ENCODE peak calls at places on chromosome 7, in six cellular contexts. One of them, this sample, is unnamed.

GRCh38 chr7:25456467-25457171 is 228.3 kb upstream of the NPVF start:
- DNase-seq in gastrocnemius medialis: peak; percentile 15
- DNase-seq in hepatocyte: no peak
- DNase-seq in small intestine: peak; percentile 14
- DNase-seq in uterus: peak; percentile 72
- DNase-seq in RWPE2: no peak
- DNase-seq in this sample: peak; percentile 61

GRCh38 chr7:134992626-134993179 is 6.4 kb downstream of the AGBL3 start:
- DNase-seq in uterus: peak; percentile 28
- DNase-seq in hepatocyte: peak; percentile 14
- DNase-seq in gastrocnemius medialis: no peak
- DNase-seq in small intestine: no peak
- DNase-seq in RWPE2: no peak
- DNase-seq in this sample: no peak

GRCh38 chr7:17599733-17600685 is 301.6 kb downstream of the AHR start:
- DNase-seq in small intestine: no peak
- DNase-seq in uterus: no peak
- DNase-seq in RWPE2: no peak
- DNase-seq in gastrocnemius medialis: no peak
- DNase-seq in hepatocyte: no peak
- DNase-seq in this sample: no peak

GRCh38 chr7:131008840-131009651 is 275.0 kb upstream of the KLF14 start:
- DNase-seq in gastrocnemius medialis: no peak
- DNase-seq in hepatocyte: no peak
- DNase-seq in uterus: no peak
- DNase-seq in small intestine: no peak
- DNase-seq in RWPE2: no peak
- DNase-seq in this sample: no peak

GRCh38 chr7:49812534-49812933 is 39.1 kb downstream of the VWC2 start:
- DNase-seq in uterus: no peak
- DNase-seq in gastrocnemius medialis: no peak
- DNase-seq in small intestine: no peak
- DNase-seq in hepatocyte: no peak
- DNase-seq in RWPE2: no peak
- DNase-seq in this sample: no peak

GRCh38 chr7:12025246-12025645 is 185.8 kb upstream of the TMEM106B start:
- DNase-seq in RWPE2: no peak
- DNase-seq in uterus: no peak
- DNase-seq in gastrocnemius medialis: no peak
- DNase-seq in small intestine: no peak
- DNase-seq in hepatocyte: no peak
- DNase-seq in this sample: no peak

GRCh38 chr7:116522247-116522646 is 2.6 kb upstream of the CAV1 start:
- DNase-seq in RWPE2: no peak
- DNase-seq in uterus: no peak
- DNase-seq in gastrocnemius medialis: no peak
- DNase-seq in hepatocyte: no peak
- DNase-seq in small intestine: no peak
- DNase-seq in this sample: no peak

GRCh38 chr7:17405786-17406185 is 107.3 kb downstream of the AHR start:
- DNase-seq in RWPE2: no peak
- DNase-seq in hepatocyte: peak; percentile 13
- DNase-seq in gastrocnemius medialis: no peak
- DNase-seq in small intestine: no peak
- DNase-seq in uterus: no peak
- DNase-seq in this sample: no peak

GRCh38 chr7:40826419-40827216 is 691.8 kb downstream of the SUGCT start:
- DNase-seq in gastrocnemius medialis: no peak
- DNase-seq in RWPE2: no peak
- DNase-seq in small intestine: no peak
- DNase-seq in hepatocyte: no peak
- DNase-seq in uterus: no peak
- DNase-seq in this sample: no peak

GRCh38 chr7:134362587-134363483 is 46.1 kb upstream of the SLC35B4 start:
- DNase-seq in RWPE2: no peak
- DNase-seq in gastrocnemius medialis: no peak
- DNase-seq in uterus: no peak
- DNase-seq in hepatocyte: no peak
- DNase-seq in small intestine: no peak
- DNase-seq in this sample: no peak

GRCh38 chr7:131424219-131424822 is 96.6 kb downstream of the MKLN1 start:
- DNase-seq in gastrocnemius medialis: no peak
- DNase-seq in hepatocyte: peak; percentile 32
- DNase-seq in uterus: no peak
- DNase-seq in RWPE2: no peak
- DNase-seq in small intestine: peak; percentile 45
- DNase-seq in this sample: no peak

GRCh38 chr7:4791738-4792536 is 16.5 kb downstream of the AP5Z1 start:
- DNase-seq in RWPE2: no peak
- DNase-seq in uterus: peak; percentile 79
- DNase-seq in small intestine: peak; percentile 54
- DNase-seq in gastrocnemius medialis: peak; percentile 75
- DNase-seq in hepatocyte: peak; percentile 50
- DNase-seq in this sample: no peak

GRCh38 chr7:149854611-149855367 is 16.6 kb downstream of the ZNF862 start:
- DNase-seq in RWPE2: no peak
- DNase-seq in hepatocyte: peak; percentile 84
- DNase-seq in gastrocnemius medialis: no peak
- DNase-seq in small intestine: peak; percentile 74
- DNase-seq in uterus: peak; percentile 46
- DNase-seq in this sample: peak; percentile 70

GRCh38 chr7:122535086-122535485 is 163.8 kb downstream of the RNF133 start:
- DNase-seq in uterus: no peak
- DNase-seq in small intestine: no peak
- DNase-seq in gastrocnemius medialis: no peak
- DNase-seq in RWPE2: no peak
- DNase-seq in hepatocyte: no peak
- DNase-seq in this sample: no peak

GRCh38 chr7:48786951-48787350 is 137.4 kb upstream of the CDC14C start:
- DNase-seq in small intestine: no peak
- DNase-seq in hepatocyte: no peak
- DNase-seq in uterus: no peak
- DNase-seq in RWPE2: no peak
- DNase-seq in gastrocnemius medialis: no peak
- DNase-seq in this sample: no peak

GRCh38 chr7:40621592-40621998 is 486.8 kb downstream of the SUGCT start:
- DNase-seq in RWPE2: no peak
- DNase-seq in hepatocyte: no peak
- DNase-seq in uterus: no peak
- DNase-seq in small intestine: no peak
- DNase-seq in gastrocnemius medialis: no peak
- DNase-seq in this sample: no peak

GRCh38 chr7:123770378-123770777 is 21.6 kb upstream of the WASL start:
- DNase-seq in hepatocyte: no peak
- DNase-seq in uterus: no peak
- DNase-seq in gastrocnemius medialis: no peak
- DNase-seq in RWPE2: peak; percentile 76
- DNase-seq in small intestine: no peak
- DNase-seq in this sample: no peak

GRCh38 chr7:118311121-118311803 is 86.8 kb downstream of the ANKRD7 start:
- DNase-seq in RWPE2: no peak
- DNase-seq in gastrocnemius medialis: no peak
- DNase-seq in small intestine: no peak
- DNase-seq in hepatocyte: no peak
- DNase-seq in uterus: no peak
- DNase-seq in this sample: no peak

GRCh38 chr7:123979876-123980275 is 53.0 kb downstream of the TMEM229A start:
- DNase-seq in RWPE2: no peak
- DNase-seq in gastrocnemius medialis: no peak
- DNase-seq in uterus: no peak
- DNase-seq in small intestine: peak; percentile 6
- DNase-seq in hepatocyte: peak; percentile 10
- DNase-seq in this sample: no peak

GRCh38 chr7:133773601-133774000 is 353.5 kb upstream of the LRGUK start:
- DNase-seq in RWPE2: no peak
- DNase-seq in hepatocyte: no peak
- DNase-seq in small intestine: no peak
- DNase-seq in uterus: no peak
- DNase-seq in gastrocnemius medialis: no peak
- DNase-seq in this sample: no peak

GRCh38 chr7:12110425-12110824 is 100.7 kb upstream of the TMEM106B start:
- DNase-seq in gastrocnemius medialis: no peak
- DNase-seq in RWPE2: no peak
- DNase-seq in small intestine: no peak
- DNase-seq in hepatocyte: no peak
- DNase-seq in uterus: no peak
- DNase-seq in this sample: no peak

GRCh38 chr7:140142031-140142430 is 34.8 kb downstream of the KDM7A start:
- DNase-seq in small intestine: peak; percentile 65
- DNase-seq in uterus: no peak
- DNase-seq in hepatocyte: no peak
- DNase-seq in RWPE2: no peak
- DNase-seq in gastrocnemius medialis: no peak
- DNase-seq in this sample: no peak

GRCh38 chr7:91720255-91720937 is 160.1 kb downstream of the MTERF1 start:
- DNase-seq in small intestine: no peak
- DNase-seq in RWPE2: no peak
- DNase-seq in hepatocyte: no peak
- DNase-seq in gastrocnemius medialis: no peak
- DNase-seq in uterus: no peak
- DNase-seq in this sample: no peak

DNA sequence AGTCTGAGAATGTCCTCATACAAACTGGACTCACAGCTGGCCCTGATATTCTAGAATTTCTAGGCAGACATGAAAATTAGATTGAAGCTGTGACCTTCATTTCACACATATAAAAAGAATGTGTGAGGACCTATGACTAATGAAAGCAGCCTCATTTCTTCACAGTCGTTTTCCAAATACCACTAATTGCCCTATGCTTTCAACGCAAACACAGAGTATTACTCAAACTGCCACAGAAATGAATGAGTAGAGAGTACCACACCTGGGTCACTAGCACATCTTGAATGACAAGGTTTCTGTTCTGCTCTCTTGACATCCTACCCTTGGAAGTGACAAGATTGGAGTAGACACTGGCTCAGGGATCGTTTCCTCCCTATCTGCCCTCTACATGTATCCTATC is 142.4 kb downstream of the C1GALT1 start:
- DNase-seq in small intestine: no peak
- DNase-seq in uterus: no peak
- DNase-seq in hepatocyte: no peak
- DNase-seq in RWPE2: no peak
- DNase-seq in gastrocnemius medialis: no peak
- DNase-seq in this sample: no peak
- H3K4me3 ChIP-seq in small intestine: no peak overlapping the region
- H3K4me3 ChIP-seq in uterus: no peak overlapping the region
- H3K4me3 ChIP-seq in hepatocyte: no peak overlapping the region
- H3K4me3 ChIP-seq in RWPE2: no peak overlapping the region
- H3K4me3 ChIP-seq in gastrocnemius medialis: no peak overlapping the region
- H3K4me3 ChIP-seq in this sample: no peak overlapping the region

DNA sequence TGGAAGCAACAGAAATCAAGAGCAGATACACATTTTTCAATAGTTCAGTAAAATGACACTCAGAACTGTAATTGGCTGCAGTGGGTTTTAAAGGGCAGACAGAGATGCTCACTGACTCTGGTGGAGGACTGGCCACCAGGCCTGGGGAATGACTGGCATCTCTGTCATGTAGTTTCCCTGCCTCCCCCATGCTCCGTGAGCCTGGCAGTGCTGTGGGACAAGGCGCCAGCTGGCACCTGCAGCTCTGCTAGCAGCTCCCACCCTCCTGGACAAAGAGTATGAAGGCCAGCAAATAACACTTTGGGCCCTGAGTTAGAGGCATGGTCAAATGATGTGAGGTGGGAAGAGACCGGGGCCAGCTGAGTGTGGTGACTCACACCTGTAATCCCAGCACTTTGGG is 15.0 kb downstream of the TSPAN33 start:
- DNase-seq in uterus: no peak
- DNase-seq in hepatocyte: no peak
- DNase-seq in small intestine: no peak
- DNase-seq in gastrocnemius medialis: no peak
- DNase-seq in RWPE2: no peak
- DNase-seq in this sample: no peak
- H3K36me3 ChIP-seq in uterus: no peaks in the 10 kb centered on the region
- H3K36me3 ChIP-seq in hepatocyte: no peaks in the 10 kb centered on the region
- H3K36me3 ChIP-seq in small intestine: no peaks in the 10 kb centered on the region
- H3K36me3 ChIP-seq in gastrocnemius medialis: no peaks in the 10 kb centered on the region
- H3K36me3 ChIP-seq in RWPE2: no peaks in the 10 kb centered on the region
- H3K36me3 ChIP-seq in this sample: no peaks in the 10 kb centered on the region

DNA sequence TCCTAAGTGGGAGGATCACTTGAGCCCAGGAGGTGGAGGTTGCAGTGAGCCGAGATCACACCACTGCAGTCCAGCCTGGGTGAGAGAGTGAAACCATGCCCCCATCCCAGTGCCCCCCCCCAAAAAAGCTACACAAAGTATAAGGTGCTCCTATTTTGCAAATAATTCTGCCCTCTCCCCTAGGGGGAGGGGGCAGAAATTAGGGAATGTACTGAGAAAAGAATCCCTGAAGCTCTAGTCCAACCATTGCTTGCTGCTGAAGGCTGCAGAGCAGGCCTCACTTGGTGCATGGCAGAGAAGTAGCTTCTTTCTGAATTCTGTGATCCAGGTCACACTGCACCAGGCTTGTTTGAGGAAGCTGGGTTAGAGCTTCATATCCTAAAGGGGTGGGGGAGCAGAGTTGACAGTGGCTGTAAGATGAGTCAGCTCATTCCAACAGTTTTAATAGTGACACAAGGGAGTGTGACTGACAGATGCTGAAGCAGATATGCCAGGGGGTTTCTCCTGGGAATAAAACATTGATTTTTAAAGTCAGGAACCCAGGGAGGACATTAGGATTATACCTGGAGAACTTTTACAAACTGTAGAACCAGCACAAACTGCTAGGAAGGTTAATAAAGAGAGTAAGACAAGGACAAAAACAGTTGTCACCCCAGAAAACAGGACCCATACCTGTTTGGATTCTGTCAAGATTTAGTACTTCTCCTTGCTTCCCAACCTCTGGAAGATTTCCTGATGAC is 32.8 kb upstream of the STRIP2 start:
- DNase-seq in uterus: no peak
- DNase-seq in small intestine: no peak
- DNase-seq in gastrocnemius medialis: no peak
- DNase-seq in RWPE2: no peak
- DNase-seq in hepatocyte: peak; percentile 9
- DNase-seq in this sample: no peak
- H3K27ac ChIP-seq in uterus: no peak overlapping the region
- H3K27ac ChIP-seq in small intestine: no peak overlapping the region
- H3K27ac ChIP-seq in gastrocnemius medialis: peak overlapping the region; percentile 50
- H3K27ac ChIP-seq in RWPE2: no peak overlapping the region
- H3K27ac ChIP-seq in hepatocyte: no peak overlapping the region
- H3K27ac ChIP-seq in this sample: no peak overlapping the region

DNA sequence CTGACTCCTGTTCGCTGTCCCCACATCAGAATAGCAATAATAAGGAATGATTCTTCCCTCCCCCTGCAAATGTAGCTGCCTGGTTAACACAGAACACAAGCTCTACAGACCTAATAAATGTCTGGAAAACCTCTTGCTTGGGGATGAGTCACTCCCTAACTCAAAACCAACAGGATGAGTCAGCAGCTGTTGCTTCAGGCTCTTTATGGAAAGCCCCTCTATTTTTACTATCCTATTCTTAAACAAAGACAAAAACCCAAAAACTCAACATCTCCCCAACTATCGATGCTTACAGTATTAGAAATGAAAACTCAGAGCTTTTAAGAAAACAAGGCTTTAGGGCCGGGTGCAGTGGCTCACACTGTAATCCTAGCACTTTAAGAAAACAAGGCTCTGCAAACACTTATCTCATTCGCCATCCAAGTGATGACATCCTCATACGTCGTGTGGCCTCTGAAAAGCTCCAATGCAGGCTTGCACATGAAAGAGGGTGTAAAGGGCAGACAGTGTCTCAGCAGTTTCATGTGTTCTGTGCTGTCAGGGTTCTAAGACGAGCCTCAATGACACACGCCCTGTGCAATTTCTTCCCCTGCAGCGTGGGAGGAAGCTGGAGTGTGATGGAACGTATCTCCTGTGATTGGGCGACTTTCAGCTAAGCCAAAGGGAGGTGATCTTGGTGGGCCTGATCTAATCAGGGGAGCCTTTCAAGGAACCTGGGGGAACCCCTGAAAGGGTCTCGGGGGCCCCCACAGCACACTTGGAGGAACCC is 70.1 kb downstream of the AMZ1 start:
- DNase-seq in RWPE2: no peak
- DNase-seq in uterus: peak; percentile 78
- DNase-seq in hepatocyte: peak; percentile 90
- DNase-seq in gastrocnemius medialis: peak; percentile 57
- DNase-seq in small intestine: peak; percentile 48
- DNase-seq in this sample: peak; percentile 83
- H3K4me3 ChIP-seq in RWPE2: no peak overlapping the region
- H3K4me3 ChIP-seq in uterus: no peak overlapping the region
- H3K4me3 ChIP-seq in hepatocyte: no peak overlapping the region
- H3K4me3 ChIP-seq in gastrocnemius medialis: no peak overlapping the region
- H3K4me3 ChIP-seq in small intestine: no peak overlapping the region
- H3K4me3 ChIP-seq in this sample: no peak overlapping the region

This sample was measured in right atrium auricular region.